ENCODE peak calls at places on chromosomes 5 and 9, in ten cellular contexts. M, N, D, T, Q, W, B, U, G and J are unnamed samples.

GRCh38 chr9:127187231-127187956 is 65.0 kb upstream of the ANGPTL2 start:
- DNase-seq in N (peak), G (peak), U (peak), M (no peak), B (no peak), T (no peak), Q (no peak), W (no peak), D (peak), J (no peak)

GRCh38 chr9:104093162-104093561 is 947 bp upstream of the SMC2 start:
- DNase-seq in U (no peak), M (no peak), G (no peak), B (no peak), Q (no peak), T (no peak), W (no peak), N (no peak), D (no peak), J (no peak)

GRCh38 chr5:163105456-163105855 is 331.9 kb upstream of the CCNG1 start:
- DNase-seq in U (peak), M (no peak), N (no peak), Q (no peak), B (no peak), T (no peak), G (no peak), W (no peak), D (peak), J (no peak)

GRCh38 chr5:154749496-154749895 is 5.7 kb upstream of the LARP1 start:
- DNase-seq in U (no peak), T (no peak), D (no peak), G (no peak), Q (no peak), M (no peak), N (no peak), W (no peak), B (no peak), J (no peak)

GRCh38 chr5:173035904-173036707 is 20.0 kb upstream of the CREBRF start:
- DNase-seq in W (no peak), Q (peak), N (no peak), G (no peak), T (no peak), D (peak), B (no peak), U (no peak), M (no peak), J (no peak)

GRCh38 chr9:131625848-131626670 is 80.7 kb downstream of the PRRT1B start:
- DNase-seq in T (no peak), N (no peak), U (no peak), G (no peak), W (no peak), Q (no peak), B (peak), M (no peak), D (no peak), J (no peak)

GRCh38 chr5:65986050-65986451 is 59.7 kb downstream of the ERBIN start:
- DNase-seq in Q (no peak), D (peak), N (no peak), U (no peak), W (no peak), M (no peak), T (no peak), G (no peak), B (no peak), J (no peak)

GRCh38 chr9:1032181-1032580 is 18.0 kb upstream of the DMRT2 start:
- DNase-seq in T (no peak), D (no peak), Q (no peak), M (no peak), B (no peak), W (no peak), G (no peak), U (no peak), N (no peak), J (no peak)

GRCh38 chr9:78386746-78387145 is 89.8 kb downstream of the PSAT1 start:
- DNase-seq in T (no peak), G (no peak), D (no peak), U (no peak), W (no peak), Q (no peak), M (no peak), B (no peak), N (no peak), J (no peak)

GRCh38 chr5:139344177-139344576 is 2.5 kb downstream of the PAIP2 start:
- DNase-seq in T (no peak), N (no peak), B (no peak), G (no peak), D (no peak), M (no peak), W (no peak), Q (no peak), U (no peak), J (no peak)

GRCh38 chr9:127778280-127779135 is at the start of gene SH2D3C:
- DNase-seq in D (no peak), T (no peak), W (no peak), G (no peak), M (no peak), U (no peak), N (no peak), Q (no peak), B (no peak), J (no peak)

GRCh38 chr5:106749826-106750225 is 920.9 kb downstream of the EFNA5 start:
- DNase-seq in M (no peak), W (no peak), U (no peak), N (no peak), B (no peak), T (no peak), D (no peak), G (no peak), Q (no peak), J (no peak)

GRCh38 chr5:116600876-116601275 is 26.3 kb upstream of the SEMA6A start:
- DNase-seq in M (no peak), B (no peak), T (no peak), Q (no peak), U (no peak), G (no peak), W (no peak), N (peak), D (peak), J (no peak)

GRCh38 chr9:74255489-74255984 is 241.6 kb upstream of the RORB start:
- DNase-seq in N (no peak), M (no peak), B (no peak), U (no peak), D (no peak), W (no peak), Q (no peak), T (no peak), G (no peak), J (no peak)

GRCh38 chr9:131429121-131430012 is 35.5 kb downstream of the PRRC2B start:
- DNase-seq in M (no peak), U (no peak), B (no peak), N (no peak), T (no peak), D (no peak), W (no peak), G (no peak), Q (no peak), J (no peak)

GRCh38 chr5:29518176-29518575 is 1675.3 kb upstream of the CDH6 start:
- DNase-seq in M (no peak), G (no peak), Q (no peak), N (no peak), B (no peak), U (no peak), W (no peak), T (no peak), D (no peak), J (no peak)

GRCh38 chr5:169731221-169731620 is 94.1 kb downstream of the DOCK2 start:
- DNase-seq in Q (no peak), W (no peak), B (no peak), M (no peak), N (no peak), G (no peak), U (no peak), D (no peak), T (no peak), J (no peak)

GRCh38 chr9:105053209-105053652 is 125.3 kb upstream of the ABCA1 start:
- DNase-seq in B (no peak), U (no peak), G (no peak), N (peak), M (no peak), D (peak), Q (peak), W (no peak), T (no peak), J (no peak)

GRCh38 chr5:124315746-124316415 is 430.6 kb downstream of the ZNF608 start:
- DNase-seq in U (no peak), Q (no peak), B (no peak), T (no peak), W (no peak), G (no peak), M (no peak), D (no peak), N (no peak), J (no peak)

GRCh38 chr9:22214497-22215031 is 205.5 kb upstream of the CDKN2B start:
- DNase-seq in U (no peak), D (no peak), N (no peak), Q (no peak), G (no peak), T (no peak), W (no peak), B (no peak), M (peak), J (no peak)

GRCh38 chr9:14051459-14051858 is 262.5 kb downstream of the NFIB start:
- DNase-seq in M (no peak), W (no peak), B (no peak), N (no peak), Q (no peak), D (no peak), T (no peak), U (no peak), G (no peak), J (no peak)